ENCODE peak calls at places on chromosomes 6 and 20, in six cellular contexts. C, L, R, N, V and X are unnamed samples.

GRCh38 chr20:34337982-34338756 is 24.9 kb upstream of the ITCH start:
- DNase-seq in N (no peak), R (no peak), V (no peak), C (no peak), L (no peak), X (no peak)

GRCh38 chr6:33007831-33008395 is 1.5 kb downstream of the HLA-DOA start:
- DNase-seq in R (no peak), C (peak; percentile 9), L (no peak), V (no peak), N (no peak), X (no peak)

GRCh38 chr20:51533291-51534172 is 9.0 kb downstream of the NFATC2 start:
- DNase-seq in C (no peak), V (no peak), N (no peak), R (no peak), L (no peak), X (no peak)

GRCh38 chr20:48339147-48339985 is 488.4 kb downstream of the PREX1 start:
- DNase-seq in R (no peak), C (peak; percentile 54), V (peak; percentile 62), N (no peak), L (peak; percentile 78), X (no peak)

GRCh38 chr20:44862286-44862685 is 23.2 kb upstream of the YWHAB start:
- DNase-seq in L (no peak), V (no peak), C (no peak), N (no peak), R (no peak), X (no peak)

GRCh38 chr6:147530132-147531060 is 21.9 kb downstream of the SAMD5 start:
- DNase-seq in N (no peak), C (no peak), R (no peak), L (no peak), V (peak; percentile 59), X (no peak)

GRCh38 chr6:11230158-11231107 is 2.0 kb downstream of the NEDD9 start:
- DNase-seq in V (no peak), L (no peak), N (no peak), C (no peak), R (no peak), X (no peak)

GRCh38 chr6:149965191-149966020 is 1.7 kb downstream of the ULBP1 start:
- DNase-seq in V (no peak), R (no peak), N (no peak), C (no peak), L (no peak), X (peak; percentile 51)

GRCh38 chr6:107491059-107491609 is 1.2 kb downstream of the SOBP start:
- DNase-seq in C (peak; percentile 27), V (no peak), R (no peak), N (peak; percentile 80), L (peak; percentile 59), X (peak; percentile 66)

GRCh38 chr6:43838276-43839036 is 68.4 kb downstream of the VEGFA start:
- DNase-seq in R (no peak), C (peak; percentile 64), L (peak; percentile 77), N (peak; percentile 41), V (peak; percentile 34), X (peak; percentile 23)

GRCh38 chr6:24270011-24270410 is 87.8 kb downstream of the DCDC2 start:
- DNase-seq in N (no peak), R (no peak), C (no peak), L (no peak), V (no peak), X (no peak)

DNA sequence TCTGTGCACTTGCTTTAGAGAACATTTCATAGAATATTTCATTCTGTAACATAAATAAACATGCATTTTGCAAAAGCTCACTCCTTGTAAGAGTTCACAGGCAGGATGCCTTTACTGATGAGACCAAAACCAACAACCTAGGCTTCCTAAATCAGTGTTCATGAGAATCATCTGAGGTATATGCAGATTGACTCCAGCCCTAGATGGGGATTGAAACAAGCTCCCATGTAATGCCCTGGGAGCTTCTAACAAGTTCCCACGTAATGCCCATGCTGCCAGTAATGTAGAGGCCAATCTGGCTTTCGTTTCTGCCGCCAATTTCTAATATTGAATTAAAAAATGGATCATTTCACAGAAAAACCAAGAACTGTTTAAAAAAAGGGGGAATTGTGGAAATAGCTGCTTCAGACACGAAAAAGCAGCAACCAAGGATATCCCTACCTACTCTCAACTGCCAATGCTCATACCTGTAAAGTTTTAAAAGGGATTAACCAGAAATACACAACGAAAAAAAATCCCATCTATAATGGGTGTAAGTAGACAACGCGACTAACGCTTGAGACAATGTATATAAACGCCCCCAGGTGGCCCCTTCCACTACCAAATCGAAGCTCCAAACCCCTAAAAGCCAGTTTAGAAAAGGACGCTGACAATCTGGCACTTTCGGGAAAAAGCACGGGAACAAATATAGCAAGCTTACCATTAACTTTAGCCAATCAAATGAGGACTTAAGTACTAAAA is 94.7 kb upstream of the BTN3A2 start:
- DNase-seq in V (peak; percentile 32), C (no peak), N (peak; percentile 22), R (no peak), L (no peak), X (no peak)
- TF ChIP-seq CTCF in V (no peak), C (peak; percentile 21), N (peak; percentile 19), R (no peak), L (peak; percentile 4), X (no peak)

GRCh38 chr6:113967777-113968176 is 3.2 kb downstream of the HDAC2 start:
- DNase-seq in R (no peak), L (no peak), N (no peak), V (no peak), C (no peak), X (no peak)

GRCh38 chr6:113969888-113970807 is 800 bp downstream of the HDAC2 start:
- DNase-seq in L (peak; percentile 33), R (no peak), N (peak; percentile 64), V (peak; percentile 54), C (peak; percentile 55), X (peak; percentile 65)

GRCh38 chr6:113971786-113972185 is 838 bp upstream of the HDAC2 start:
- DNase-seq in L (peak; percentile 21), C (no peak), R (no peak), V (peak; percentile 30), N (no peak), X (no peak)

GRCh38 chr6:113968472-113968871 is 2.5 kb downstream of the HDAC2 start:
- DNase-seq in N (no peak), C (no peak), L (no peak), R (no peak), V (no peak), X (no peak)

GRCh38 chr6:113970808-113971676 is at the start of gene HDAC2:
- DNase-seq in N (peak; percentile 92), L (peak; percentile 76), R (peak; percentile 57), V (peak; percentile 79), C (peak; percentile 93), X (peak; percentile 83)
- TF ChIP-seq CTCF in N (peak; percentile 16), L (no peak), R (no peak), V (no peak), C (no peak), X (no peak)

GRCh38 chr6:123383718-123384117 is 253.0 kb downstream of the TRDN start:
- DNase-seq in R (no peak), V (no peak), C (no peak), L (no peak), N (no peak), X (no peak)

DNA sequence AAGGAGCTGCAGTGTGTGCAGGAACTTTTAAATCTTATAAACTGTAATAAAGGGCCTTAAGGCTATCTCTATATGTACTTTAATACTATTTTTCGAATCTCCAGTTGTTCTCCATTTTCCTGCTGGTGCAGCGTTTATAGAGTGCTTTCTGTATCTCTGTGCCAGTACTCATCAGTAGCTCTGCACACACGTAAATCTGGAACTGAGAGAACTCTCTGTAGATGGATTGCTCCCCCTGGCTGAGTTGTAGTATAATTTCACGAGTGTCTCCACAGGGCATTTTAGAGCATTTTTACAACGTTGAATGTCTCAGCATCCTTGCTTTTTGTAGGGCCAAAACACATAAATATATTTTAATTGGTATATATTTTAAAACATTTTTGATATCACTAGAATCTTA is 256.5 kb downstream of the TRDN start:
- DNase-seq in V (peak; percentile 56), L (peak; percentile 33), R (peak; percentile 3), N (no peak), C (no peak), X (peak; percentile 39)
- TF ChIP-seq CTCF in V (peak; percentile 34), L (peak; percentile 50), R (peak; percentile 42), N (no peak), C (peak; percentile 4), X (peak; percentile 45)

GRCh38 chr6:119986934-119987549 is 637.5 kb upstream of the MAN1A1 start:
- DNase-seq in R (no peak), V (no peak), N (no peak), C (no peak), L (no peak), X (no peak)
- TF ChIP-seq CTCF in R (peak; percentile 31), V (no peak), N (no peak), C (no peak), L (no peak), X (no peak)

DNA sequence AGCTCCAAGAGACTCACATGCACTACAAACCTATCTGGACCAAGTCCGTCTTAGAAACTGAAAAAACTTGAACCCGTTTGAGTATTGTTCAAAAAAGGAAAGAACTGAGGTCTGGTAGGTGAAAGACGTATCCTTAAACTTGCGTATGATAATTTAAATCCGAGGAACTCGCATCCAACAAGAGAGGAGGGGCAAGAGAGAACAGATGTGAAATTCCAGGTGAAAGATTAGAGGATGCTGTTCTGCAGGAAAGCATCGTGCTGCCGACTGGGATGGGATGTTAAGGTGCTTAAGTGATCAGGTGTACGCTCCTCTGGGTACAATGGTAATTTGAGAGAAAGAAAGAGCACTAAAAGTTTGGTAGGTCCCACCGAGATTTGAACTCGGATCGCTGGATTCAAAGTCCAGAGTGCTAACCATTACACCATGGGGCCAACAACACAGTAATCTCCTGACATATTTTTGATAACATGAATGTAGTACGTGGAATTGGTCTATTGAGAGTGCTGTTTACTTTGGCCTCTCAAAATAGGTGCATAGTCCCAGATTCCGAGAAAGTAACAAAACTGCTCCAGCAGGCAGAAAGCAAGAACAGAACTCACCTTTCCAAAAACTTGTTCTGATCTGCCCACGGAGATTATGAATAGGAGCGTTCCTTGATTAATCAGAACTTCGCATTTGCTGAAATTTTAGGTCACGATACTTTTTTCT is 53.5 kb upstream of the BTN3A2 start:
- DNase-seq in V (peak; percentile 82), N (peak; percentile 58), R (no peak), L (peak; percentile 83), C (no peak), X (no peak)
- TF ChIP-seq CTCF in V (no peak), N (no peak), R (no peak), L (no peak), C (no peak), X (no peak)

GRCh38 chr6:105510746-105511145 is 107.9 kb upstream of the PREP start:
- DNase-seq in C (no peak), V (no peak), L (peak; percentile 76), R (no peak), N (no peak), X (no peak)

GRCh38 chr6:105511639-105512038 is 108.8 kb upstream of the PREP start:
- DNase-seq in C (no peak), L (no peak), N (no peak), R (no peak), V (no peak), X (no peak)

GRCh38 chr6:105509506-105510331 is 106.8 kb upstream of the PREP start:
- DNase-seq in N (peak; percentile 33), L (no peak), C (no peak), V (no peak), R (no peak), X (peak; percentile 38)

GRCh38 chr6:105504660-105505059 is 101.8 kb upstream of the PREP start:
- DNase-seq in C (no peak), R (no peak), N (no peak), V (no peak), L (no peak), X (no peak)

GRCh38 chr6:105507811-105508210 is 104.9 kb upstream of the PREP start:
- DNase-seq in V (no peak), L (peak; percentile 13), C (no peak), R (no peak), N (no peak), X (no peak)
- TF ChIP-seq CTCF in V (no peak), L (no peak), C (no peak), R (no peak), N (no peak), X (no peak)